ENCODE peak calls at places on chromosomes 12 and 14, in seven cellular contexts. N is NCI-H1694; Y is stimulated activated CD8-positive, alpha-beta memory T cell treated with anti-CD3 and anti-CD28 coated beads, Interleukin-7, amount 100 ng/mL, for 4 hours; V is SW480; T is fibroblast of pulmonary artery; J is activated naive CD4-positive, alpha-beta T cell; Z is sciatic nerve. R is an unnamed sample.

GRCh38 chr12:108483213-108483920 is 31.7 kb upstream of the FICD start:
- DNase-seq in N (peak), Z (no peak), Y (no peak), J (no peak), T (no peak), V (no peak), R (no peak)

GRCh38 chr12:122951406-122951805 is 14.9 kb downstream of the ABCB9 start:
- DNase-seq in Z (no peak), V (peak), T (peak), J (no peak), Y (no peak), N (no peak), R (no peak)

GRCh38 chr14:65565948-65566347 is 153.4 kb downstream of the FUT8 start:
- DNase-seq in Y (no peak), N (no peak), V (no peak), Z (no peak), J (no peak), T (peak), R (no peak)

GRCh38 chr12:100824476-100824875 is 29.9 kb downstream of the ANO4 start:
- DNase-seq in Z (no peak), N (no peak), Y (no peak), V (no peak), T (no peak), J (no peak), R (no peak)

GRCh38 chr12:13489246-13489645 is 292.7 kb downstream of the EMP1 start:
- DNase-seq in Y (no peak), J (no peak), V (no peak), N (no peak), T (no peak), Z (no peak), R (no peak)

GRCh38 chr14:103856105-103856504 is 8.7 kb upstream of the PPP1R13B start:
- DNase-seq in N (peak), T (no peak), V (no peak), Z (no peak), J (no peak), Y (no peak), R (no peak)

GRCh38 chr12:67592228-67593011 is 56.1 kb upstream of the DYRK2 start:
- DNase-seq in Y (no peak), V (peak), T (peak), Z (no peak), J (no peak), N (no peak), R (no peak)

GRCh38 chr14:100065942-100066574 is 836 bp downstream of the EVL start:
- DNase-seq in N (no peak), V (no peak), J (peak), T (no peak), Y (peak), Z (no peak), R (no peak)

GRCh38 chr12:32535260-32535999 is 136.1 kb downstream of the FGD4 start:
- DNase-seq in T (peak), N (peak), Z (peak), Y (peak), J (peak), V (peak), R (peak)

GRCh38 chr14:69428289-69428998 is 30.0 kb downstream of the SLC39A9 start:
- DNase-seq in V (no peak), N (no peak), Z (no peak), Y (no peak), T (no peak), J (no peak), R (no peak)

GRCh38 chr14:100132161-100132902 is 27.1 kb downstream of the DEGS2 start:
- DNase-seq in N (no peak), Z (no peak), J (no peak), V (no peak), Y (no peak), T (no peak), R (no peak)

R was measured in NCI-H1930.